ENCODE peak calls at places on chromosomes 11 and 22, in nine cellular contexts. One of them, this sample, is unnamed.
A peak's percentile ranks its signal among the peaks of the same experiment; 100 is the strongest.

GRCh38 chr11:128210148-128210940 is 377.0 kb downstream of the ETS1 start:
- DNase-seq in ACHN: peak; percentile 97
- DNase-seq in neural crest cell: no peak
- DNase-seq in sciatic nerve: no peak
- DNase-seq in BE2C: no peak
- DNase-seq in NCI-H1436: no peak
- DNase-seq in RWPE1: peak; percentile 94
- DNase-seq in HepG2: peak; percentile 59
- DNase-seq in HCT116: peak; percentile 98
- DNase-seq in this sample: peak; percentile 99

GRCh38 chr11:126473269-126473668 is 117.8 kb downstream of the ST3GAL4 start:
- DNase-seq in BE2C: no peak
- DNase-seq in RWPE1: no peak
- DNase-seq in NCI-H1436: no peak
- DNase-seq in ACHN: no peak
- DNase-seq in sciatic nerve: no peak
- DNase-seq in neural crest cell: no peak
- DNase-seq in HCT116: no peak
- DNase-seq in HepG2: no peak
- DNase-seq in this sample: no peak

GRCh38 chr11:16154715-16155396 is 201.5 kb downstream of the SOX6 start:
- DNase-seq in NCI-H1436: no peak
- DNase-seq in ACHN: peak; percentile 61
- DNase-seq in RWPE1: peak; percentile 68
- DNase-seq in HepG2: peak; percentile 93
- DNase-seq in HCT116: no peak
- DNase-seq in sciatic nerve: no peak
- DNase-seq in neural crest cell: no peak
- DNase-seq in BE2C: no peak
- DNase-seq in this sample: no peak

GRCh38 chr11:84498016-84498415 is 1129.1 kb downstream of the DLG2 start:
- DNase-seq in ACHN: no peak
- DNase-seq in RWPE1: no peak
- DNase-seq in sciatic nerve: no peak
- DNase-seq in HepG2: no peak
- DNase-seq in BE2C: no peak
- DNase-seq in HCT116: no peak
- DNase-seq in NCI-H1436: no peak
- DNase-seq in neural crest cell: no peak
- DNase-seq in this sample: no peak

GRCh38 chr11:11148598-11148997 is 204.5 kb downstream of the CSNK2A3 start:
- DNase-seq in neural crest cell: no peak
- DNase-seq in HepG2: no peak
- DNase-seq in RWPE1: no peak
- DNase-seq in sciatic nerve: no peak
- DNase-seq in NCI-H1436: no peak
- DNase-seq in BE2C: no peak
- DNase-seq in ACHN: no peak
- DNase-seq in HCT116: no peak
- DNase-seq in this sample: no peak

GRCh38 chr11:104432526-104432925 is 268.6 kb upstream of the PDGFD start:
- DNase-seq in neural crest cell: no peak
- DNase-seq in BE2C: no peak
- DNase-seq in HCT116: peak; percentile 6
- DNase-seq in sciatic nerve: no peak
- DNase-seq in RWPE1: no peak
- DNase-seq in ACHN: no peak
- DNase-seq in NCI-H1436: no peak
- DNase-seq in HepG2: no peak
- DNase-seq in this sample: no peak

GRCh38 chr11:130737041-130737830 is 179.0 kb downstream of the SNX19 start:
- DNase-seq in ACHN: no peak
- DNase-seq in sciatic nerve: no peak
- DNase-seq in RWPE1: no peak
- DNase-seq in HepG2: no peak
- DNase-seq in BE2C: no peak
- DNase-seq in NCI-H1436: no peak
- DNase-seq in neural crest cell: no peak
- DNase-seq in HCT116: no peak
- DNase-seq in this sample: no peak

GRCh38 chr22:30253205-30253852 is 6.8 kb upstream of the LIF start:
- DNase-seq in ACHN: peak; percentile 75
- DNase-seq in NCI-H1436: no peak
- DNase-seq in RWPE1: no peak
- DNase-seq in BE2C: peak; percentile 95
- DNase-seq in neural crest cell: peak; percentile 53
- DNase-seq in HepG2: no peak
- DNase-seq in sciatic nerve: peak; percentile 86
- DNase-seq in HCT116: no peak
- DNase-seq in this sample: no peak

GRCh38 chr11:6321961-6322362 is 1.7 kb upstream of the CAVIN3 start:
- DNase-seq in BE2C: no peak
- DNase-seq in ACHN: no peak
- DNase-seq in sciatic nerve: no peak
- DNase-seq in HCT116: peak; percentile 52
- DNase-seq in RWPE1: peak; percentile 76
- DNase-seq in HepG2: no peak
- DNase-seq in NCI-H1436: no peak
- DNase-seq in neural crest cell: no peak
- DNase-seq in this sample: peak; percentile 71

GRCh38 chr22:25067851-25068421 is 115.4 kb downstream of the KIAA1671 start:
- DNase-seq in BE2C: peak; percentile 34
- DNase-seq in ACHN: no peak
- DNase-seq in RWPE1: no peak
- DNase-seq in sciatic nerve: no peak
- DNase-seq in neural crest cell: no peak
- DNase-seq in HepG2: no peak
- DNase-seq in NCI-H1436: no peak
- DNase-seq in HCT116: no peak
- DNase-seq in this sample: no peak

GRCh38 chr11:101618691-101619090 is 34.9 kb upstream of the TRPC6 start:
- DNase-seq in BE2C: no peak
- DNase-seq in NCI-H1436: no peak
- DNase-seq in RWPE1: peak; percentile 60
- DNase-seq in ACHN: no peak
- DNase-seq in HepG2: no peak
- DNase-seq in sciatic nerve: no peak
- DNase-seq in neural crest cell: no peak
- DNase-seq in HCT116: no peak
- DNase-seq in this sample: no peak